ENCODE peak calls at places on chromosomes 2 and 18, in four cellular contexts. F is prostate gland, T is HCT116, A is GM12878. D is an unnamed sample. For H3K9me3, the result is how much of the 10 kb centered on the place peaks cover.

GRCh38 chr2:173914055-173914922 is 50.9 kb downstream of the SP3 start:
- DNase-seq in T (no peak), F (no peak), A (no peak), D (no peak)

GRCh38 chr2:129070663-129071062 is 752.0 kb upstream of the HS6ST1 start:
- DNase-seq in T (no peak), F (no peak), A (no peak), D (no peak)

GRCh38 chr2:64417624-64418023 is 36.3 kb upstream of the LGALSL start:
- DNase-seq in A (no peak), T (no peak), F (no peak), D (no peak)

GRCh38 chr2:39631256-39631655 is 34.5 kb upstream of the TMEM178A start:
- DNase-seq in T (no peak), F (no peak), A (no peak), D (no peak)

GRCh38 chr2:134518101-134518500 is 200.7 kb downstream of the TMEM163 start:
- DNase-seq in F (no peak), A (no peak), T (no peak), D (no peak)

GRCh38 chr2:40276076-40276475 is 175.8 kb downstream of the SLC8A1 start:
- DNase-seq in A (no peak), F (no peak), T (no peak), D (no peak)

GRCh38 chr2:219059375-219059724 is 1.4 kb downstream of the IHH start:
- DNase-seq in A (no peak), F (no peak), T (no peak), D (no peak)

GRCh38 chr2:120632796-120633646 is 102.6 kb upstream of the GLI2 start:
- DNase-seq in F (no peak), T (no peak), A (no peak), D (no peak)

GRCh38 chr2:166519391-166519962 is 25.4 kb upstream of the SCN7A start:
- DNase-seq in T (no peak), F (no peak), A (no peak), D (no peak)

GRCh38 chr2:39732492-39732891 is 46.6 kb downstream of the THUMPD2 start:
- DNase-seq in F (no peak), A (no peak), T (no peak), D (no peak)

GRCh38 chr18:74520096-74520833 is 14.0 kb upstream of the CNDP1 start:
- DNase-seq in A (no peak), T (no peak), F (no peak), D (no peak)

GRCh38 chr2:193521523-193521922 is 1326.8 kb upstream of the TMEFF2 start:
- DNase-seq in T (no peak), F (no peak), A (no peak), D (no peak)

GRCh38 chr2:194486316-194486715 is 1170.7 kb upstream of the SLC39A10 start:
- DNase-seq in A (no peak), F (no peak), T (no peak), D (no peak)

GRCh38 chr2:178480227-178481181 is at the start of gene PLEKHA3:
- DNase-seq in A (peak), F (peak), T (peak), D (peak)

GRCh38 chr18:76565238-76566173 is 70.5 kb upstream of the ZNF516 start:
- DNase-seq in A (no peak), T (no peak), F (peak), D (peak)
- TF ChIP-seq POLR2AphosphoS5 in A (no peak), T (no peak), F (peak), D (peak)

DNA sequence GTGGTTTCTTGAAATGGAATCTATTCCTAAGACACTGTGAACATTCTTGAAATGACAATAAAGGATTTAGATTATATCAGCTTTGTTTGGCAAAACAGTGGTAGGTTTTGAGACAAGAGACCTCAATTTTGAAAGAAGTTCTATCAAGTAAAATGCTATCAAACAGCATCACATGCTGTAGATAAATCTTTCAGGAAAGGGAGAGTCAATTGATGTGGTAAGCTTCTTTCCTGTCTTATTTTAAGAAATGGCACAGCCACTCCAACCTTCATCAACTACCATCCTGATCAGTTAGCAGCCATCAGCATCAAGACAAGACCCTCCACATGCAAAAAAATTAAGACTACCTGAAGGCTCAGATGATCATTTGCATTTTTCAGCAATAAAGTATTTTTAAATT is 495.4 kb downstream of the TRIB2 start:
- DNase-seq in A (no peak), F (no peak), T (no peak), D (no peak)
- H3K9me3 ChIP-seq in A (under half), F (under half), T (under half), D (under half)

DNA sequence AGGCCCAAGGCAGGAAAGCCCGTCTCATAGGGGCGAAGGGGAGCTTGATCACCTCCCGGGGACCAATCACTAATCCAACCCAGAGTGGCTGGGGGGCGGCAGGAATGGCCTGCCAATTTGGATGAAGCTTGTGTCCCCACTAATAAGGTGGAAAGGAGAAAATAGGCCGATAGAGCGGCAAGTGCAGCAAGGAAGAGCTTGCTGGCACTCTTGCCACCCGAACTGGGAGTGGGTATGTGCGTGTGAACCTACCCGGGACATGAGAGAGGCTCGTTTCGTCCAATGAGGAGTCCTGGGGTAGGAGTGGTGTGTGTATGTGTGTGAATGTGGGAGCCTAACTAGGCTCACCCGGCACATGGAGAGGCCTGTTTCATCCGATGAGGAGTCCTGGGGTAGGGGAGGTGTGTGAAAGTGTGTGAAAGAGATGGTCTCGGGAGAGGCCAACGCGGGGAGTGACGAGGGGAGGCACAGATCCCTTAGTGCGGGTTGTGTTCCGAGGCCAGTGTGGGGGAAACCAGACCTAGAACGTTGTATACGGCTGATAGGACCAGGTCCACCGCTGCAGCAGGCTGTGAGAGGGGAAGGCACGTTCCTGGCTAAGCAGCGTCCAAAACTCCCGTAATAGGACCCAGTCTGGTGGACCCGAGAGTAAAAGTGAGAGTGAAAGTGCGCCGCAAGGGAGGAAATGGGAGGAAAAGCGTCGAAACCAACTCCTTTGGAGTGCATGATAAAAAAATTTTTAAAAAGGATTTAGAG is 47.1 kb upstream of the SELENOI start:
- DNase-seq in F (peak), A (peak), T (no peak), D (no peak)
- TF ChIP-seq POLR2AphosphoS5 in F (peak), A (no peak), T (no peak), D (no peak)

GRCh38 chr2:47504174-47504810 is 101.3 kb downstream of the MSH2 start:
- DNase-seq in T (no peak), A (no peak), F (no peak), D (peak)
- H3K9me3 ChIP-seq in T (under half), A (under half), F (under half), D (under half)

DNA sequence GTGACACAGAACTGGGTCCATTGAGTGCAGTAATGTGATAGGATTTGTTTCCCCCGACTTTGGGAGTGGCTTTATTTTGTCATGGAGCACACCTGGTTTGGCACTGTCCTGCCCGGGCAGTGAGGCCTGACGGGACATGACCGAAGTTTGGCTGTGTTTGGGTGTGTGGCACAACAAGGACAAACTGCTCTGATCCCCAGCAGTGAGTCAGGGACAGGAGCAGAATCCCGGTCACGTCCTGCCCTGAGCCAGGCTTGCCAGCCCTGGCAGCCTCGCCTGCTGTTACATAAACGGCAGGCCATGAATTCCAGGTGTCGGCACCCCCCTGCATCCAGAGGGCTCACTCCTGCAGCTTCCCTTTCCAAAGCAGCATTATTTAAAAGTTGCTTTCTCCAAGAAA is 45.7 kb downstream of the IMPA2 start:
- DNase-seq in T (no peak), A (no peak), F (peak), D (peak)
- TF ChIP-seq POLR2AphosphoS5 in T (no peak), A (no peak), F (peak), D (peak)

GRCh38 chr2:8438476-8438875 is 243.4 kb upstream of the ID2 start:
- DNase-seq in A (no peak), F (no peak), T (no peak), D (no peak)
- H3K9me3 ChIP-seq in A (under half), F (under half), T (under half), D (under half)

GRCh38 chr2:69013123-69013836 is at the start of gene ANTXR1:
- DNase-seq in A (no peak), F (peak), T (peak), D (peak)
- TF ChIP-seq POLR2AphosphoS5 in A (no peak), F (no peak), T (peak), D (no peak)

GRCh38 chr18:79579807-79580480 is 99.7 kb upstream of the CTDP1 start:
- DNase-seq in T (no peak), F (no peak), A (no peak), D (no peak)
- H3K9me3 ChIP-seq in T (under half), F (under half), A (under half), D (under half)

DNA sequence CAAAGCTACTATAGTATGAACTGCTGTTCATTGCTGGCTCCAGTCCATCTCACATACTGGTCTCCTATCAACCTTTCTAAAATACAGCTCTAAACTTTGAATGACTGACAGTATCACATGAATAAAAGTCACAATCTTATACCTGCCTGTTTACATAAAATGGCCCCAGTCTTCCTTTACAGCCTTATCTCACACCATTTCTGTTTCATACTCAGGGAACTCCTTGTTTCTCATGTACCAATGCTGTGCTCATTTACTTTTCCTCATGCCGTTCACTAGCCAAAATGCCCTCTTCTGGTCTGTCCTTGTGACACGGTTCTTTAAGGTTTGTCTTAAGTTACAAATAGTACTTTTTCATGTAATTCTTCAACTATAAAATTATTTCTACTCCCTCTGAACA is 6.2 kb downstream of the ATP5MC3 start:
- DNase-seq in F (no peak), T (no peak), A (no peak), D (no peak)
- TF ChIP-seq POLR2AphosphoS5 in F (no peak), T (no peak), A (no peak), D (no peak)

DNA sequence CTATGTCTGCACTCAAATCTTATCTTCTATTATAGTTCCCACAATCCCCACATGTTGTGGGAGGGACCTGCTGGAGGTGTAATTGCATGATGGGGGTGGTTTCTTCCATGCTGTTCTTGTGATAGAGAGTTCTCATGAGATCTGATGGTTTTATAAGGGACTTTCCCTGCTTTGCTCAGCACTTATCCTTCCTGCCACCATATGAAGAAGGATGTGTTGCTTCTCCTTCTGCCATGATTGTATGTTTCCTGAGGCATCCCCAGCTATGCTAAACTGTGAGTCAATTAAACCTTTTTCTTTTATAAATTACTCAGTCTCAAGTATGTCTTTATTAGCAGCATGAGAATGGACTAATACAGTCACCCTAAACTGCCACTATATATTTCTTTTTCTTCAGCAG is 79.1 kb downstream of the SH3YL1 start:
- DNase-seq in F (no peak), T (no peak), A (no peak), D (no peak)
- H3K9me3 ChIP-seq in F (under half), T (under half), A (under half), D (under half)

D was measured in suprapubic skin.